ENCODE peak calls at places on chromosome 6, in four cellular contexts. G, A, J and Y are unnamed samples. For H3K36me3, the result is how much of the 10 kb centered on the place peaks cover.

GRCh38 chr6:37799263-37799644 is 20.3 kb upstream of the ZFAND3 start:
- DNase-seq in G (no peak), A (no peak), J (no peak), Y (no peak)

GRCh38 chr6:116397960-116398359 is 27.2 kb downstream of the DSE start:
- DNase-seq in G (no peak), A (no peak), J (no peak), Y (no peak)

GRCh38 chr6:168962886-168963285 is 290.8 kb downstream of the THBS2 start:
- DNase-seq in G (no peak), A (no peak), J (no peak), Y (no peak)

GRCh38 chr6:110703010-110703905 is 112.0 kb downstream of the CDK19 start:
- DNase-seq in G (no peak), A (no peak), J (no peak), Y (no peak)

GRCh38 chr6:15538766-15539165 is 124.1 kb downstream of the DTNBP1 start:
- DNase-seq in G (no peak), A (no peak), J (no peak), Y (no peak)

GRCh38 chr6:90135672-90136071 is 161.0 kb downstream of the BACH2 start:
- DNase-seq in G (no peak), A (no peak), J (no peak), Y (no peak)

GRCh38 chr6:26330835-26331808 is 33.9 kb upstream of the BTN3A2 start:
- DNase-seq in G (no peak), A (no peak), J (no peak), Y (no peak)

GRCh38 chr6:1606533-1607235 is 3.0 kb upstream of the FOXC1 start:
- DNase-seq in G (no peak), A (no peak), J (no peak), Y (no peak)

GRCh38 chr6:80541186-80541585 is 434.7 kb downstream of the BCKDHB start:
- DNase-seq in G (no peak), A (no peak), J (no peak), Y (no peak)

GRCh38 chr6:36853325-36853724 is 14.1 kb upstream of the CPNE5 start:
- DNase-seq in G (no peak), A (no peak), J (no peak), Y (no peak)

GRCh38 chr6:158793432-158793831 is 25.7 kb downstream of the EZR start:
- DNase-seq in G (no peak), A (peak), J (peak), Y (no peak)

GRCh38 chr6:126030045-126030444 is 43.7 kb downstream of the TRMT11 start:
- DNase-seq in G (no peak), A (no peak), J (no peak), Y (no peak)

GRCh38 chr6:157980288-157981131 is 1.2 kb upstream of the SYNJ2 start:
- DNase-seq in G (no peak), A (no peak), J (no peak), Y (no peak)

GRCh38 chr6:36350681-36351091 is 14.0 kb upstream of the BNIP5 start:
- DNase-seq in G (no peak), A (no peak), J (peak), Y (no peak)

DNA sequence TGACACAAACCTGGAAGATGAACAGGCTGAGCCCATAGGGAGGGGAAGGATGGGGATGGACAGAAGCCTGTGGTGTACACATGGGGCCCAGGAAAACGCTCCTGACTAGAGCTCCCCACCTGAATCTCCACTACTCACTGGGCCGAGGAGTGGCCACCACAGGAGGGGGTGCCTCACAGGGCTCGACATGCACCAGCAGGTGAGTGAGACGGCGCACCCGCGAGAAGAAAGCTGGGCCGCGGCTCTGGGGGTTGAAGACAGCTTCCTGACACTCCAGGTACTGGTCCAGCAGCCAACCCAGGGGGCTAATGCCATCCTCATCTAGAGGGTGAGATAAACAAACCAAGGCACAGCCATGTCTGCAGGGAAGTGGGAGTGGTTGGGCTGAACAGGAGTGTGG is 10.3 kb downstream of the CUL7 start:
- DNase-seq in G (no peak), A (no peak), J (no peak), Y (no peak)
- H3K36me3 ChIP-seq in G (under half), A (under half), J (half or more), Y (under half)

DNA sequence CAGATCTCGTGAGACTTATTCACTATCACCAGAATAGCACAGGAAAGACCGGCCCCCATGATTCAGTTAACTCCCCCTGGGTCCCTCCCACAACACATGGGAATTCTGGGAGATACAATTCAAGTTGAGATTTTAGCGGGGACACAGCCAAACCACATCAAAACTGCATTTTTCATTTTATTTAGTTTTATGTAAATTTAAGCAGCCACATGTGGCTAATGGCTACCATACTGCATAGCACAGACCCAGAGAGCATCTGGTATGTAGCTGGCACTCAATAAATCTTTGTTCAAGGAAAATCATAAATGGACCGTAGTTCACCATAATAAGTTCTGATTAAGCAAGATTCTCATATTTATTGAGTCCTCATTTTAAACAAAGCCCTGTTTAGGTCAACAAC is 15.3 kb downstream of the GFOD1 start:
- DNase-seq in G (no peak), A (no peak), J (no peak), Y (no peak)
- H3K4me3 ChIP-seq in G (no peak), A (no peak), J (no peak), Y (no peak)

DNA sequence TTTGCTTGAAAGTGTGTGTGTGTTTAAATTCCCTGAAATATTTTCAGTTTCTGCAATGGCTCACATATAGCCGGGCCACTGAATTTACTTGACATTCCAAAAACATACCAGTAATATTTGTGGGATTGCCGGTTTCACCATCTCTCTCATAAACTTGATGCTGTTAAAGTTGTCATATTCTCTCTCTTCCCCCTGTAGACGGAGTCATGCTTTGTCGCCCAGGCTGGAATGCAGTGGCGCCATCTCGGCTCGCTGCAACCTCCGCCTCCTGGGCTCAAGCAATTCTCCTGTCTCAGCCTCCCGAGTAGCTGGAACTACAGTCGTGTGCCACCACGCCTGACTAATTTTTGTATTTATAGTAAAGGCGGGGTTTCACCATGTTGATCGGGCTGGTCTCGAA is 122.2 kb downstream of the TIAM2 start:
- DNase-seq in G (no peak), A (no peak), J (no peak), Y (no peak)
- H3K36me3 ChIP-seq in G (under half), A (under half), J (under half), Y (under half)

DNA sequence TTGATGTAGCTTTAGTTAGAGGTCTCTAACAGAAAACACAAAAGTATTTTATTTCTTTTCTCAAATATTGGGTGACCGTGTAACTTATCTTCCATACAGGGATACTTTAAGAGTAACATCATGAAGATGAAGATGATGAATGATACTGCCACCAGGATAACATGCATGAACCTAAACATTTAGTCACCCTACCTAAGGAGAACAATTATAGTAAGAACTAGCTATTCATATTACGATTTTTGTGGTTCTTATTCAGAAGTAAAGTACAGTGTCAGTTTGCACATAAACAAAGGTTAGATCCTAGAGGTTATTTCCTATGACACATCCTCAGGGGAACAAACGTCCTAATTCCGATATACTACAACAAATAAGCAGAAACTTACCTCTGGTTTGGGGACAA is 21.0 kb downstream of the CLDN20 start:
- DNase-seq in G (no peak), A (no peak), J (no peak), Y (no peak)
- H3K4me3 ChIP-seq in G (no peak), A (no peak), J (no peak), Y (no peak)

GRCh38 chr6:17831135-17831534 is 124.4 kb upstream of the NUP153 start:
- DNase-seq in G (no peak), A (no peak), J (no peak), Y (no peak)

GRCh38 chr6:17829905-17830304 is 123.2 kb upstream of the NUP153 start:
- DNase-seq in G (no peak), A (no peak), J (no peak), Y (no peak)

GRCh38 chr6:17836298-17836697 is 129.6 kb upstream of the NUP153 start:
- DNase-seq in G (no peak), A (no peak), J (no peak), Y (no peak)

GRCh38 chr6:17839526-17839925 is 132.8 kb upstream of the NUP153 start:
- DNase-seq in G (no peak), A (no peak), J (no peak), Y (no peak)

DNA sequence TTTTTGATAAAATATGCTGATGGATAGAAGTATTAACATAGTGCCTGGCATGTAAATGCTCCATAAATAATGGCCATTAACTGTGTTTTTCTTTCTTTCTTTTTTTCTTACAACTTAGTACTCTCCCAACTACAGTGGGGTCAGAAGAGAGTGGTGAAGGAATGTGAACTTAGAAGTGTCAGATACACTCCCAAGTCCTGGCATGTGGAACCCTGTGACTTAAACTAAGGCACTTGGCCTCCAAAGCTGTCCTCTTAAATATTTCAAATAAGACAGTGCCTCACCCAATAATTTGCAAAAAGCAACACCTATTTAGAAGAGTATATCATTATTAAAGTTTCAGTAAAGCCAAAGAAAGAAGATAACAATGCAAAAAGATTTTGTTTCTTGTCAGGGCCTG is 129.1 kb upstream of the NUP153 start:
- DNase-seq in G (no peak), A (no peak), J (no peak), Y (no peak)
- H3K36me3 ChIP-seq in G (under half), A (under half), J (under half), Y (under half)